ENCODE peak calls at places on chromosome 14, in ten cellular contexts. W, D, C, S, A, P, X, H, B and Q are unnamed samples.

GRCh38 chr14:32428875-32429274 is 99.8 kb downstream of the AKAP6 start:
- DNase-seq in B (no peak), A (no peak), P (no peak), X (no peak), W (no peak), H (no peak), C (no peak), D (no peak), S (no peak), Q (no peak)

GRCh38 chr14:86575141-86575540 is 1045.2 kb downstream of the FLRT2 start:
- DNase-seq in H (no peak), S (no peak), W (no peak), P (no peak), B (no peak), C (no peak), A (no peak), D (no peak), X (no peak), Q (no peak)

GRCh38 chr14:76760331-76761197 is 704 bp upstream of the VASH1 start:
- DNase-seq in X (no peak), P (no peak), A (no peak), S (no peak), C (no peak), D (no peak), H (no peak), W (no peak), B (no peak), Q (no peak)

GRCh38 chr14:71497645-71498086 is 434.6 kb upstream of the RGS6 start:
- DNase-seq in H (no peak), A (no peak), C (no peak), X (no peak), D (no peak), S (no peak), P (no peak), B (no peak), W (no peak), Q (no peak)

GRCh38 chr14:54189358-54190354 is 207.2 kb upstream of the CDKN3 start:
- DNase-seq in D (no peak), B (no peak), P (no peak), C (no peak), X (no peak), S (no peak), A (no peak), W (no peak), H (no peak), Q (no peak)

GRCh38 chr14:96085369-96085768 is 46.2 kb downstream of the C14orf132 start:
- DNase-seq in C (no peak), X (no peak), H (no peak), D (no peak), A (no peak), S (no peak), W (no peak), B (no peak), P (peak; percentile 40), Q (no peak)

GRCh38 chr14:104563742-104564615 is 15.6 kb upstream of the C14orf180 start:
- DNase-seq in H (peak; percentile 86), C (peak; percentile 34), P (peak; percentile 69), W (peak; percentile 70), A (peak; percentile 59), S (peak; percentile 50), X (peak; percentile 59), D (peak; percentile 60), B (peak; percentile 74), Q (peak; percentile 24)

GRCh38 chr14:67680941-67681340 is 6.5 kb upstream of the VTI1B start:
- DNase-seq in B (no peak), C (no peak), X (no peak), S (no peak), W (no peak), D (no peak), P (no peak), A (no peak), H (no peak), Q (no peak)

GRCh38 chr14:21524575-21525518 is 1.3 kb downstream of the SALL2 start:
- DNase-seq in A (no peak), B (no peak), C (no peak), X (no peak), P (no peak), W (no peak), D (no peak), H (no peak), S (no peak), Q (no peak)

GRCh38 chr14:68476965-68477455 is 315.9 kb downstream of the ZFP36L1 start:
- DNase-seq in H (no peak), X (no peak), P (no peak), A (no peak), B (no peak), S (no peak), C (no peak), W (no peak), D (no peak), Q (no peak)

GRCh38 chr14:62654641-62655040 is 390.6 kb downstream of the KCNH5 start:
- DNase-seq in A (no peak), C (no peak), S (no peak), X (no peak), H (no peak), B (no peak), W (no peak), D (no peak), P (no peak), Q (no peak)

GRCh38 chr14:105065280-105066228 is at the start of gene GPR132:
- DNase-seq in W (no peak), D (peak; percentile 84), P (no peak), C (peak; percentile 82), X (no peak), A (no peak), S (peak; percentile 74), H (no peak), B (no peak), Q (no peak)

GRCh38 chr14:71235865-71236264 is 328.6 kb downstream of the PCNX1 start:
- DNase-seq in W (peak; percentile 54), D (no peak), H (no peak), A (no peak), B (no peak), C (no peak), S (no peak), P (peak; percentile 75), X (no peak), Q (no peak)

GRCh38 chr14:64943556-64943955 is 1.0 kb upstream of the GPX2 start:
- DNase-seq in W (no peak), B (no peak), D (no peak), P (no peak), A (no peak), S (no peak), H (no peak), C (no peak), X (no peak), Q (no peak)

GRCh38 chr14:96079066-96079465 is 39.9 kb downstream of the C14orf132 start:
- DNase-seq in A (no peak), W (no peak), S (no peak), X (no peak), B (no peak), H (no peak), D (no peak), C (no peak), P (no peak), Q (no peak)

GRCh38 chr14:100825691-100826331 is at the start of gene MEG3:
- DNase-seq in D (no peak), A (no peak), H (no peak), X (no peak), S (no peak), C (no peak), W (peak; percentile 26), B (no peak), P (peak; percentile 61), Q (peak; percentile 47)

GRCh38 chr14:31990959-31991541 is 86.1 kb upstream of the ARHGAP5 start:
- DNase-seq in P (no peak), S (no peak), C (no peak), B (no peak), A (no peak), D (no peak), H (no peak), X (no peak), W (no peak), Q (no peak)

GRCh38 chr14:85533821-85534271 is 3.9 kb downstream of the FLRT2 start:
- DNase-seq in C (no peak), W (no peak), S (no peak), X (no peak), P (peak; percentile 13), D (no peak), H (no peak), A (peak; percentile 97), B (no peak), Q (peak; percentile 86)

GRCh38 chr14:96092936-96093335 is 53.8 kb downstream of the C14orf132 start:
- DNase-seq in S (no peak), X (no peak), D (no peak), C (no peak), W (no peak), P (no peak), B (no peak), A (no peak), H (no peak), Q (no peak)

GRCh38 chr14:43005807-43006206 is 1399.1 kb downstream of the LRFN5 start:
- DNase-seq in X (no peak), C (no peak), A (no peak), D (no peak), P (no peak), S (no peak), W (no peak), H (no peak), B (no peak), Q (no peak)

GRCh38 chr14:55977346-55977745 is 140.9 kb upstream of the PELI2 start:
- DNase-seq in A (no peak), X (no peak), W (no peak), D (no peak), B (no peak), H (no peak), C (no peak), P (no peak), S (no peak), Q (no peak)

GRCh38 chr14:22386924-22387775 is 201.9 kb downstream of the DAD1 start:
- DNase-seq in D (no peak), B (peak; percentile 79), H (peak; percentile 83), S (no peak), P (peak; percentile 52), X (peak; percentile 62), C (no peak), W (peak; percentile 61), A (peak; percentile 92), Q (peak; percentile 99)

GRCh38 chr14:90567191-90567590 is 170.4 kb downstream of the CALM1 start:
- DNase-seq in A (no peak), P (peak; percentile 59), W (no peak), H (no peak), D (no peak), C (no peak), S (no peak), X (no peak), B (no peak), Q (no peak)

GRCh38 chr14:67260114-67260513 is 18.9 kb downstream of the PALS1 start:
- DNase-seq in B (no peak), P (no peak), W (no peak), S (no peak), C (no peak), D (no peak), A (no peak), H (no peak), X (no peak), Q (no peak)

GRCh38 chr14:68786491-68787234 is 6.2 kb downstream of the ZFP36L1 start:
- DNase-seq in P (no peak), X (no peak), H (no peak), W (no peak), B (peak; percentile 58), D (no peak), A (no peak), S (no peak), C (no peak), Q (no peak)

GRCh38 chr14:68959035-68959434 is 20.1 kb downstream of the ACTN1 start:
- DNase-seq in W (no peak), B (no peak), S (no peak), C (no peak), P (no peak), H (no peak), A (no peak), X (no peak), D (no peak), Q (no peak)

GRCh38 chr14:76919431-76919810 is 93.2 kb downstream of the LRRC74A start:
- DNase-seq in S (no peak), B (no peak), X (no peak), D (no peak), A (no peak), P (no peak), H (no peak), C (no peak), W (no peak), Q (no peak)

GRCh38 chr14:76089151-76089550 is 62.6 kb upstream of the GPATCH2L start:
- DNase-seq in X (peak; percentile 63), S (no peak), A (no peak), H (no peak), B (no peak), W (peak; percentile 47), D (no peak), C (no peak), P (no peak), Q (no peak)